ENCODE peak calls at places on chromosomes 7 and 10, in ten cellular contexts. K, P, L, Y, A, E, G, O, R and C are unnamed samples.

GRCh38 chr7:116339564-116339963 is 129.2 kb downstream of the TES start:
- DNase-seq in K (no peak), P (no peak), L (no peak), Y (no peak), A (no peak), E (no peak), G (no peak), O (no peak), R (no peak), C (no peak)

GRCh38 chr10:123808873-123809272 is 82.7 kb downstream of the CPXM2 start:
- DNase-seq in K (peak; percentile 75), P (no peak), L (no peak), Y (peak; percentile 72), A (no peak), E (no peak), G (no peak), O (no peak), R (no peak), C (no peak)

GRCh38 chr10:35399414-35400009 is 63.2 kb downstream of the CCNY start:
- DNase-seq in K (no peak), P (no peak), L (no peak), Y (no peak), A (no peak), E (no peak), G (no peak), O (no peak), R (no peak), C (no peak)

GRCh38 chr10:75197066-75197465 is 13.5 kb upstream of the VDAC2 start:
- DNase-seq in K (no peak), P (no peak), L (no peak), Y (no peak), A (no peak), E (no peak), G (no peak), O (no peak), R (no peak), C (no peak)

GRCh38 chr10:85794553-85794952 is 572.0 kb downstream of the GRID1 start:
- DNase-seq in K (no peak), P (no peak), L (no peak), Y (no peak), A (no peak), E (no peak), G (no peak), O (no peak), R (no peak), C (no peak)

GRCh38 chr10:29256019-29256418 is 32.9 kb upstream of the LYZL1 start:
- DNase-seq in K (no peak), P (no peak), L (no peak), Y (no peak), A (no peak), E (no peak), G (no peak), O (no peak), R (no peak), C (no peak)

GRCh38 chr10:96642530-96642929 is 55.7 kb upstream of the TM9SF3 start:
- DNase-seq in K (no peak), P (no peak), L (no peak), Y (no peak), A (no peak), E (no peak), G (no peak), O (no peak), R (no peak), C (no peak)

GRCh38 chr10:106957825-106958581 is 206.5 kb downstream of the SORCS1 start:
- DNase-seq in K (no peak), P (no peak), L (no peak), Y (no peak), A (no peak), E (no peak), G (no peak), O (no peak), R (no peak), C (no peak)

GRCh38 chr7:78279035-78279434 is 480.5 kb downstream of the PHTF2 start:
- DNase-seq in K (peak; percentile 44), P (no peak), L (no peak), Y (peak; percentile 62), A (no peak), E (no peak), G (no peak), O (no peak), R (no peak), C (no peak)

GRCh38 chr7:28135296-28135695 is 45.3 kb downstream of the JAZF1 start:
- DNase-seq in K (no peak), P (no peak), L (no peak), Y (no peak), A (no peak), E (no peak), G (no peak), O (no peak), R (no peak), C (no peak)

GRCh38 chr10:60536529-60537114 is 146.9 kb upstream of the ANK3 start:
- DNase-seq in K (peak; percentile 52), P (no peak), L (no peak), Y (peak; percentile 24), A (no peak), E (no peak), G (no peak), O (no peak), R (no peak), C (no peak)

GRCh38 chr10:5811387-5811821 is 1.8 kb downstream of the GDI2 start:
- DNase-seq in K (no peak), P (no peak), L (no peak), Y (peak; percentile 54), A (no peak), E (no peak), G (no peak), O (no peak), R (no peak), C (no peak)

GRCh38 chr10:11936389-11937152 is 106.0 kb downstream of the UPF2 start:
- DNase-seq in K (no peak), P (no peak), L (no peak), Y (no peak), A (no peak), E (no peak), G (no peak), O (no peak), R (no peak), C (peak; percentile 57)

GRCh38 chr10:113746188-113746950 is 5.1 kb upstream of the PLEKHS1 start:
- DNase-seq in K (no peak), P (no peak), L (no peak), Y (peak; percentile 27), A (no peak), E (no peak), G (no peak), O (no peak), R (no peak), C (peak; percentile 85)

GRCh38 chr7:108093903-108094302 is 36.3 kb downstream of the LAMB4 start:
- DNase-seq in K (no peak), P (no peak), L (no peak), Y (peak; percentile 40), A (no peak), E (no peak), G (no peak), O (no peak), R (no peak), C (no peak)

GRCh38 chr10:131058799-131059198 is 252.7 kb downstream of the TCERG1L start:
- DNase-seq in K (no peak), P (no peak), L (no peak), Y (no peak), A (no peak), E (no peak), G (no peak), O (no peak), R (no peak), C (no peak)

GRCh38 chr10:878333-878753 is 53.2 kb downstream of the LARP4B start:
- DNase-seq in K (peak; percentile 13), P (no peak), L (no peak), Y (peak; percentile 24), A (no peak), E (no peak), G (no peak), O (peak; percentile 84), R (no peak), C (no peak)

GRCh38 chr10:114806572-114807391 is 14.8 kb upstream of the FHIP2A start:
- DNase-seq in K (no peak), P (no peak), L (no peak), Y (peak; percentile 15), A (no peak), E (no peak), G (no peak), O (no peak), R (no peak), C (no peak)

GRCh38 chr10:33336606-33337334 is 2.3 kb upstream of the NRP1 start:
- DNase-seq in K (no peak), P (peak; percentile 52), L (peak; percentile 82), Y (peak; percentile 61), A (peak; percentile 20), E (no peak), G (no peak), O (peak; percentile 76), R (peak; percentile 26), C (peak; percentile 31)

GRCh38 chr7:151058766-151059361 is 525 bp upstream of the SLC4A2 start:
- DNase-seq in K (no peak), P (peak; percentile 47), L (no peak), Y (peak; percentile 22), A (no peak), E (peak; percentile 40), G (no peak), O (no peak), R (no peak), C (no peak)

GRCh38 chr10:28810062-28810870 is 132.9 kb downstream of the BAMBI start:
- DNase-seq in K (no peak), P (no peak), L (no peak), Y (no peak), A (no peak), E (no peak), G (no peak), O (no peak), R (no peak), C (no peak)

GRCh38 chr10:34526758-34527730 is 288.1 kb downstream of the PARD3 start:
- DNase-seq in K (peak; percentile 91), P (no peak), L (no peak), Y (peak; percentile 74), A (no peak), E (no peak), G (no peak), O (no peak), R (no peak), C (no peak)

GRCh38 chr7:130486963-130487324 is 4.9 kb upstream of the MEST start:
- DNase-seq in K (no peak), P (no peak), L (no peak), Y (no peak), A (no peak), E (peak; percentile 49), G (no peak), O (no peak), R (no peak), C (no peak)

GRCh38 chr10:101969496-101969895 is 86.5 kb downstream of the ARMH3 start:
- DNase-seq in K (no peak), P (no peak), L (no peak), Y (no peak), A (no peak), E (no peak), G (no peak), O (no peak), R (no peak), C (no peak)

GRCh38 chr10:28663576-28664368 is 13.5 kb upstream of the BAMBI start:
- DNase-seq in K (peak; percentile 49), P (peak; percentile 86), L (peak; percentile 71), Y (peak; percentile 90), A (peak; percentile 66), E (peak; percentile 83), G (peak; percentile 36), O (peak; percentile 85), R (peak; percentile 42), C (peak; percentile 76)

GRCh38 chr10:976316-976715 is 11.9 kb upstream of the GTPBP4 start:
- DNase-seq in K (no peak), P (no peak), L (no peak), Y (no peak), A (no peak), E (no peak), G (no peak), O (no peak), R (no peak), C (no peak)

GRCh38 chr10:131874991-131875451 is 25.8 kb upstream of the PPP2R2D start:
- DNase-seq in K (peak; percentile 31), P (peak; percentile 86), L (peak; percentile 68), Y (peak; percentile 90), A (peak; percentile 48), E (peak; percentile 84), G (peak; percentile 26), O (peak; percentile 85), R (no peak), C (peak; percentile 72)

GRCh38 chr7:149175150-149175549 is 20.2 kb upstream of the ZNF282 start:
- DNase-seq in K (no peak), P (no peak), L (no peak), Y (no peak), A (no peak), E (no peak), G (no peak), O (no peak), R (no peak), C (no peak)